ENCODE peak calls at places on chromosomes 4 and X, in eight cellular contexts. F is GM10248, I is left lung, H is endothelial cell, S is GM23338, U is Calu3, Y is lower lobe of right lung, D is H9. E is an unnamed sample.
A peak's percentile ranks its signal among the peaks of the same experiment; 100 is the strongest.

GRCh38 chr4:48333587-48333986 is 7.7 kb upstream of the SLAIN2 start:
- DNase-seq in H (no peak), U (no peak), F (no peak), D (no peak), I (no peak), S (no peak), Y (no peak), E (no peak)

GRCh38 chr4:17670423-17670822 is 56.0 kb downstream of the MED28 start:
- DNase-seq in S (no peak), U (no peak), H (no peak), D (no peak), F (no peak), Y (no peak), I (no peak), E (no peak)

GRCh38 chrX:40402771-40403533 is 177.8 kb upstream of the ATP6AP2 start:
- DNase-seq in Y (no peak), D (no peak), S (no peak), U (peak; percentile 1), F (no peak), H (no peak), I (peak; percentile 39), E (no peak)

GRCh38 chr4:88445252-88445651 is 11.7 kb upstream of the HERC5 start:
- DNase-seq in F (no peak), D (no peak), H (no peak), Y (no peak), U (no peak), I (no peak), S (no peak), E (no peak)

GRCh38 chrX:46029777-46030176 is 515.4 kb downstream of the ZNF674 start:
- DNase-seq in D (no peak), Y (no peak), H (no peak), S (no peak), F (no peak), I (no peak), U (no peak), E (no peak)

GRCh38 chr4:71559957-71560541 is 221.2 kb downstream of the SLC4A4 start:
- DNase-seq in H (no peak), F (no peak), U (peak; percentile 6), I (no peak), Y (no peak), D (no peak), S (no peak), E (no peak)

GRCh38 chr4:86531440-86531839 is 62.7 kb upstream of the PTPN13 start:
- DNase-seq in I (no peak), D (no peak), U (no peak), H (no peak), F (no peak), Y (no peak), S (no peak), E (no peak)

GRCh38 chrX:14489437-14489836 is 39.9 kb upstream of the GLRA2 start:
- DNase-seq in U (no peak), F (no peak), H (no peak), S (no peak), Y (no peak), D (no peak), I (no peak), E (no peak)

GRCh38 chrX:41734530-41734929 is 10.5 kb downstream of the GPR82 start:
- DNase-seq in U (peak; percentile 4), I (no peak), S (peak; percentile 37), F (no peak), Y (no peak), D (no peak), H (no peak), E (no peak)

GRCh38 chr4:78242071-78242470 is 184.9 kb downstream of the FRAS1 start:
- DNase-seq in U (no peak), Y (no peak), S (no peak), D (no peak), F (no peak), H (no peak), I (no peak), E (no peak)

GRCh38 chr4:184279496-184280082 is 61.9 kb upstream of the ENPP6 start:
- DNase-seq in H (no peak), D (peak; percentile 6), Y (no peak), U (no peak), I (no peak), F (no peak), S (no peak), E (no peak)

GRCh38 chr4:74161676-74162450 is 3.9 kb downstream of the MTHFD2L start:
- DNase-seq in I (no peak), S (no peak), U (no peak), H (no peak), F (no peak), Y (no peak), D (no peak), E (no peak)

GRCh38 chr4:108181704-108182103 is 13.0 kb upstream of the LEF1 start:
- DNase-seq in Y (no peak), I (no peak), D (no peak), F (peak; percentile 31), H (no peak), S (no peak), U (no peak), E (no peak)

GRCh38 chr4:108175966-108176365 is 7.2 kb upstream of the LEF1 start:
- DNase-seq in U (no peak), I (no peak), F (no peak), H (no peak), Y (no peak), S (no peak), D (no peak), E (no peak)

GRCh38 chr4:108180513-108180912 is 11.8 kb upstream of the LEF1 start:
- DNase-seq in D (no peak), I (no peak), H (no peak), U (no peak), F (no peak), S (no peak), Y (no peak), E (no peak)
- TF ChIP-seq CTCF in D (no peak), I (no peak), H (no peak), U (no peak), F (no peak), S (no peak), Y (no peak), E (no peak)

GRCh38 chr4:25564836-25565235 is 90.8 kb upstream of the SLC34A2 start:
- DNase-seq in S (no peak), D (no peak), I (no peak), U (no peak), Y (no peak), F (no peak), H (no peak), E (no peak)
- TF ChIP-seq CTCF in S (peak; percentile 35), D (peak; percentile 22), I (no peak), U (no peak), Y (no peak), F (no peak), H (no peak), E (no peak)

GRCh38 chr4:2244947-2245786 is 3.2 kb upstream of the HAUS3 start:
- DNase-seq in U (no peak), Y (no peak), D (peak; percentile 30), F (no peak), I (no peak), H (no peak), S (peak; percentile 45), E (no peak)

GRCh38 chr4:2243682-2244380 is 1.9 kb upstream of the HAUS3 start:
- DNase-seq in D (peak; percentile 31), Y (peak; percentile 58), U (no peak), I (peak; percentile 65), S (no peak), F (peak; percentile 48), H (no peak), E (no peak)

GRCh38 chr4:2245787-2246275 is 3.9 kb upstream of the HAUS3 start:
- DNase-seq in Y (no peak), F (no peak), I (no peak), D (no peak), S (no peak), H (no peak), U (no peak), E (no peak)

GRCh38 chr4:2241003-2241402 is 918 bp downstream of the HAUS3 start:
- DNase-seq in H (no peak), D (no peak), U (no peak), F (no peak), S (no peak), Y (no peak), I (no peak), E (no peak)

GRCh38 chr4:2241410-2242353 is at the start of the genes HAUS3 and POLN:
- DNase-seq in F (peak; percentile 100), Y (peak; percentile 99), D (peak; percentile 97), H (peak; percentile 99), I (peak; percentile 99), S (peak; percentile 98), U (peak; percentile 95), E (peak; percentile 99)
- TF ChIP-seq CTCF in F (no peak), Y (no peak), D (peak; percentile 12), H (no peak), I (no peak), S (no peak), U (no peak), E (no peak)

DNA sequence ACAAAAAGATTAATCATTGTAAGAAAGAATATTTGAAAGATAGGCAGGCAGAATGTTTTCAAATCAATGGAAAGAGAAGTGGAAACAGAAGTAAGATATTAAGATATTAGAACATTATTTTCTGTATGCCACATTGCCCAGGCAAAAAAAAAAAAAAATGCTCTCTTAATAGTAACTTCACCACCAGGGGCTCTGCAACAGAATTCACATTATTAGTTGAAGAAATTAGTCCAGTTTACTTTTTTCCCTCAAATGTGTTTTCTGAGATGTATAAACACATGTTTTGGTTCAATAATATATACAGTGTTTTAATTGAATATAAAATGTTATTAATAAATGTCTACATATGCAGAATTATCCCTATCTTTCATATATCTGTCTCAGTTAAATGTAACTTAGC is 78.0 kb upstream of the ADAD1 start:
- DNase-seq in U (no peak), D (no peak), H (no peak), I (no peak), S (no peak), F (no peak), Y (no peak), E (no peak)
- TF ChIP-seq CTCF in U (no peak), D (peak; percentile 45), H (no peak), I (no peak), S (no peak), F (no peak), Y (no peak), E (no peak)

DNA sequence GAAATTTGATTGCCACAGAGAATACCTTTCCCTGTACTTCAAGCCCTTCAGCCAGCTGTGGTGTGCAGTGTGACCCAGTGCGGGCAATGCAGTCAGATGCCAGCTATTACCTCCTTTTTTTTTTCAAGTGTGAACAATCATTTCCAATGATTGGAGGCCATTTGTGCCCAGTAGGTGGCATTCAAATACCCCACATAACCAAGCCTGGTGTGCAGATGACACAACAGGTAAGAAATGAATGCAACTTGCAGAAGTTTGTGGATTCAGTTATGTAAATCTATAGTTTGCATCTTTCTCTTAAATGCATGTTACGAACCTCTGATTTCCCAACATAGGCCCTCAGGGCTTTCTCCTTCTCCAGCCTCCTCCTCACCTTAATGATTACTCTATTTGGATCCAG is 98.0 kb downstream of the CLCN4 start:
- DNase-seq in F (no peak), U (peak; percentile 43), I (no peak), S (peak; percentile 1), H (no peak), D (no peak), Y (no peak), E (no peak)
- TF ChIP-seq CTCF in F (no peak), U (peak; percentile 45), I (no peak), S (peak; percentile 36), H (no peak), D (no peak), Y (peak; percentile 17), E (no peak)

DNA sequence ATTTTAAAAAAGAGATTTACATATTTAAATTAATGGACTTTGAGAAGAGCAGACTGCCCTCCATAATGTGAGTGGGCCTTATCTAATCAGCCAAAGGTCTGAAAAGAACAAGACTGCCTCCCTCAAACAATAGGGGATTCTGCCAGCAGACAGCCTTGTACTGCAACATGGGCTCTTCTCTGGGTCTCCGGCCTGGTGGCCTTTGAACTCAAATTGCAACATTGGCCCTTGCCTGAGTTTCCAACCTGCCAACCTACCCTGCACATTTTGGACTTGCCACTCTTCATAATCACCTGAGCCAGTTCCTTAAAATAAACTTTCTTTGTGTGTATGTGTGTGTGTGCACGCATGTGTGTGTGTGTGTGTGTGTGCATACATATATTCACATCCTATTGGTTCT is 90.8 kb upstream of the OTUD4 start:
- DNase-seq in Y (no peak), U (no peak), I (no peak), D (no peak), F (no peak), S (no peak), H (no peak), E (no peak)
- TF ChIP-seq CTCF in Y (no peak), U (no peak), I (no peak), D (no peak), F (no peak), S (no peak), H (no peak), E (no peak)

E was measured in activated B cell treated with CpG ODN at 0.5 μM for 24 hours.